ENCODE peak calls at places on chromosome 13, in four cellular contexts. K is neural progenitor cell, H is ovary, A is GM23248. D is an unnamed sample.

GRCh38 chr13:73054712-73055111 is 4.1 kb upstream of the KLF5 start:
- DNase-seq in A (no peak), K (no peak), H (no peak), D (no peak)

GRCh38 chr13:60838581-60838980 is 441.6 kb downstream of the TDRD3 start:
- DNase-seq in H (no peak), A (no peak), K (no peak), D (no peak)

GRCh38 chr13:90272356-90272755 is 1075.1 kb upstream of the MIR17HG start:
- DNase-seq in A (peak; percentile 46), H (no peak), K (no peak), D (no peak)

GRCh38 chr13:66914155-66914554 is 316.0 kb downstream of the PCDH9 start:
- DNase-seq in H (no peak), K (no peak), A (no peak), D (no peak)

GRCh38 chr13:37616131-37616530 is 17.6 kb upstream of the POSTN start:
- DNase-seq in A (no peak), K (no peak), H (no peak), D (no peak)

GRCh38 chr13:35046587-35046986 is 104.5 kb downstream of the NBEA start:
- DNase-seq in H (no peak), K (no peak), A (no peak), D (no peak)

GRCh38 chr13:94188173-94188869 is 291.2 kb downstream of the DCT start:
- DNase-seq in K (no peak), A (no peak), H (no peak), D (no peak)

GRCh38 chr13:72808917-72809500 is 27.1 kb downstream of the PIBF1 start:
- DNase-seq in H (no peak), A (peak; percentile 25), K (peak; percentile 9), D (no peak)

GRCh38 chr13:20461481-20461859 is 64.2 kb downstream of the CRYL1 start:
- DNase-seq in H (no peak), A (peak; percentile 53), K (no peak), D (no peak)

GRCh38 chr13:94673841-94674240 is 38.5 kb downstream of the SOX21 start:
- DNase-seq in A (no peak), K (peak; percentile 57), H (no peak), D (no peak)

GRCh38 chr13:45511310-45512147 is 46.8 kb downstream of the COG3 start:
- DNase-seq in H (no peak), K (peak; percentile 80), A (peak; percentile 78), D (peak; percentile 28)

GRCh38 chr13:36788276-36788675 is 30.7 kb upstream of the RFXAP start:
- DNase-seq in K (no peak), A (peak; percentile 59), H (no peak), D (no peak)

GRCh38 chr13:77918391-77919261 is at the start of gene EDNRB:
- DNase-seq in A (peak; percentile 62), K (peak; percentile 58), H (peak; percentile 32), D (peak; percentile 35)

GRCh38 chr13:102402292-102402691 is 444 bp upstream of the FGF14 start:
- DNase-seq in K (peak; percentile 91), H (no peak), A (peak; percentile 62), D (no peak)

GRCh38 chr13:36154567-36155231 is 23.5 kb upstream of the DCLK1 start:
- DNase-seq in A (peak; percentile 36), K (peak; percentile 59), H (no peak), D (no peak)

GRCh38 chr13:105471683-105472082 is 1063.8 kb downstream of the EFNB2 start:
- DNase-seq in K (no peak), A (no peak), H (no peak), D (no peak)

GRCh38 chr13:67101730-67102467 is 128.2 kb downstream of the PCDH9 start:
- DNase-seq in H (no peak), K (no peak), A (no peak), D (no peak)

GRCh38 chr13:79212064-79212619 is 193.9 kb downstream of the RBM26 start:
- DNase-seq in K (no peak), A (no peak), H (no peak), D (no peak)

GRCh38 chr13:70523622-70524021 is 415.4 kb upstream of the KLHL1 start:
- DNase-seq in K (no peak), A (no peak), H (no peak), D (no peak)

GRCh38 chr13:47455581-47455980 is 545.5 kb downstream of the SUCLA2 start:
- DNase-seq in A (peak; percentile 26), H (no peak), K (no peak), D (no peak)

GRCh38 chr13:25214371-25215252 is 42.5 kb upstream of the AMER2 start:
- DNase-seq in H (peak; percentile 35), K (no peak), A (peak; percentile 37), D (peak; percentile 39)

GRCh38 chr13:71618154-71618553 is 248.8 kb downstream of the DACH1 start:
- DNase-seq in A (peak; percentile 1), H (no peak), K (no peak), D (no peak)

GRCh38 chr13:28718186-28718537 is 608 bp downstream of the SLC46A3 start:
- DNase-seq in K (no peak), A (no peak), H (no peak), D (no peak)

GRCh38 chr13:93477238-93477637 is 250.6 kb downstream of the GPC6 start:
- DNase-seq in H (no peak), K (no peak), A (peak; percentile 26), D (no peak)

GRCh38 chr13:41428155-41428554 is 29.2 kb upstream of the RGCC start:
- DNase-seq in H (no peak), K (peak; percentile 53), A (peak; percentile 7), D (no peak)

GRCh38 chr13:52112606-52113005 is 16.3 kb downstream of the NEK5 start:
- DNase-seq in A (no peak), H (no peak), K (no peak), D (no peak)

GRCh38 chr13:48783181-48783630 is 129.5 kb downstream of the CYSLTR2 start:
- DNase-seq in K (no peak), H (peak; percentile 59), A (peak; percentile 96), D (peak; percentile 83)

GRCh38 chr13:42214445-42214844 is 57.5 kb upstream of the AKAP11 start:
- DNase-seq in A (no peak), H (no peak), K (no peak), D (no peak)

GRCh38 chr13:57823704-57824103 is 192.2 kb downstream of the PCDH17 start:
- DNase-seq in H (no peak), A (no peak), K (no peak), D (no peak)

GRCh38 chr13:46341112-46341711 is 45.8 kb downstream of the RUBCNL start:
- DNase-seq in A (peak; percentile 92), K (no peak), H (no peak), D (no peak)

GRCh38 chr13:22883961-22884360 is 296.8 kb upstream of the SGCG start:
- DNase-seq in H (no peak), K (peak; percentile 54), A (no peak), D (no peak)

GRCh38 chr13:22169473-22169872 is 498.6 kb downstream of the FGF9 start:
- DNase-seq in A (no peak), H (no peak), K (no peak), D (no peak)

GRCh38 chr13:48873598-48873997 is 102.1 kb upstream of the FNDC3A start:
- DNase-seq in K (peak; percentile 18), H (no peak), A (peak; percentile 68), D (no peak)

GRCh38 chr13:62747629-62748028 is 1332.0 kb upstream of the PCDH20 start:
- DNase-seq in A (peak; percentile 0), H (no peak), K (no peak), D (no peak)

GRCh38 chr13:101545521-101545920 is 93.0 kb downstream of the ITGBL1 start:
- DNase-seq in H (no peak), A (peak; percentile 46), K (no peak), D (no peak)

GRCh38 chr13:40233731-40234195 is 432.7 kb downstream of the FOXO1 start:
- DNase-seq in H (no peak), A (no peak), K (no peak), D (peak; percentile 43)

GRCh38 chr13:99378985-99379734 is 72.0 kb upstream of the GPR183 start:
- DNase-seq in K (no peak), A (no peak), H (no peak), D (no peak)
- H3K4me1 ChIP-seq in K (no peaks in the 10 kb centered on the region), A (no peaks in the 10 kb centered on the region), H (peaks cover 2% of the 10 kb centered on the region), D (no peaks in the 10 kb centered on the region)

DNA sequence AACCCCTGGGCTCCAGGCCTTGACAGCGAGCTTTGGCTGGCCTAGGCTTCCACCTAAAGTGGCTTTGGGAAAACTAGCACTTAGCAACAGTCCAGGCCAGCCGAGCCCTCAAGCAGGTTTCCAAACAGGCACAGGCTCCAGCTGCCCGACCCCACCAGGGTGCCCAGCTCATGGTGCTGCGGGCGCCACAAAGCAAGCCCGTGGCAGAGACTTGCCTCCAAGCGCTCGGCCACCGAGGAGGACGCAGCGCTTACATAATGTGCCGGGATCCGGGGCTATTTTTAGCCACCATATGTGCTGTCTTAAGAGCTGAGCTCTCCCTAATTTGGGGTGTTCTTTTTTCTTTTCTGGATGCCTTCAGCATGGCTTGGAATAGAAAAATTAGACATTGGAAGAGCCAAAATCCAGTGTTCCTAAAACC is 56.1 kb upstream of the F7 start:
- DNase-seq in H (no peak), A (peak; percentile 17), K (no peak), D (no peak)
- H3K4me1 ChIP-seq in H (peaks cover 6% of the 10 kb centered on the region), A (no peaks in the 10 kb centered on the region), K (peaks cover 4% of the 10 kb centered on the region), D (no peaks in the 10 kb centered on the region)

GRCh38 chr13:98325724-98326123 is 148.7 kb upstream of the RNF113B start:
- DNase-seq in K (no peak), H (no peak), A (no peak), D (no peak)

GRCh38 chr13:98328511-98328910 is 151.4 kb upstream of the RNF113B start:
- DNase-seq in A (no peak), K (peak; percentile 24), H (no peak), D (no peak)

GRCh38 chr13:98324105-98324504 is 147.0 kb upstream of the RNF113B start:
- DNase-seq in H (no peak), A (peak; percentile 73), K (no peak), D (no peak)

GRCh38 chr13:98327326-98328314 is 150.6 kb upstream of the RNF113B start:
- DNase-seq in A (peak; percentile 62), K (peak; percentile 91), H (peak; percentile 47), D (no peak)

DNA sequence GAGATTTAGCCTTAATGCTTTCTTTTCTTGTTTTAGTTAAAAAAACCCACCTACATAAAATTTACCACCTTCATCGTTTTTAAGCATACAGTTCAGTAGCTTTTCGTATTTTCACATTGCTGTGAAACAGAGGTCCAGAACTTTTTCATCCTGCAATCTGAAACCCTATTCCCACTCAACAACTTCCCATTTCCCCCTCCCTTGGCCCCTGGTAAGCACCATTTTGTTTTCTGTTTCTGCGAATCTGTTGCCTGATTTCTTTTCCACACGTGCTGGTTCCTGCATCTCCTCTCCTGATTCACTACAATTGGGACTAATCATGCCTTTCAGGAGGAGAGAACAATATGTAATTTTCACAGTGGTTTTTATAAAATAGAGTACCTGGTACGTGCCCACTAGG is 149.2 kb upstream of the RNF113B start:
- DNase-seq in K (no peak), H (no peak), A (no peak), D (no peak)
- H3K4me1 ChIP-seq in K (peaks cover 63% of the 10 kb centered on the region), H (peaks cover 6% of the 10 kb centered on the region), A (peaks cover 26% of the 10 kb centered on the region), D (peaks cover 16% of the 10 kb centered on the region)

GRCh38 chr13:33277946-33278345 is 7.6 kb downstream of the STARD13 start:
- DNase-seq in A (no peak), H (no peak), K (no peak), D (no peak)
- H3K4me1 ChIP-seq in A (peaks cover 98% of the 10 kb centered on the region), H (peaks cover 8% of the 10 kb centered on the region), K (no peaks in the 10 kb centered on the region), D (peaks cover 49% of the 10 kb centered on the region)

GRCh38 chr13:30431269-30431950 is 9.1 kb downstream of the UBE2L5 start:
- DNase-seq in K (no peak), A (peak; percentile 41), H (no peak), D (no peak)
- H3K4me1 ChIP-seq in K (no peaks in the 10 kb centered on the region), A (peaks cover 36% of the 10 kb centered on the region), H (no peaks in the 10 kb centered on the region), D (no peaks in the 10 kb centered on the region)

GRCh38 chr13:76886005-76886291 is 257 bp downstream of the KCTD12 start:
- DNase-seq in A (no peak), H (no peak), K (no peak), D (no peak)
- H3K4me1 ChIP-seq in A (peaks cover 47% of the 10 kb centered on the region), H (peaks cover 1% of the 10 kb centered on the region), K (peaks cover 14% of the 10 kb centered on the region), D (peaks cover 3% of the 10 kb centered on the region)

GRCh38 chr13:110262082-110262436 is 44.9 kb downstream of the COL4A1 start:
- DNase-seq in A (no peak), K (no peak), H (no peak), D (no peak)
- H3K4me1 ChIP-seq in A (peaks cover 15% of the 10 kb centered on the region), K (peaks cover 59% of the 10 kb centered on the region), H (peaks cover 29% of the 10 kb centered on the region), D (peaks cover 12% of the 10 kb centered on the region)